ENCODE peak calls at places on chromosomes 11 and 22, in five cellular contexts. O is KBM-7, T is GM12892, U is A172, I is lung. X is an unnamed sample.

GRCh38 chr11:65454696-65455456 is 32.3 kb downstream of the NEAT1 start:
- DNase-seq in O (peak), T (peak), I (peak), U (peak), X (no peak)

GRCh38 chr22:21569459-21570161 is 2.1 kb downstream of the UBE2L3 start:
- DNase-seq in O (peak), U (no peak), I (no peak), T (no peak), X (peak)

GRCh38 chr11:97972731-97973130 is 1048.0 kb upstream of the CNTN5 start:
- DNase-seq in I (no peak), U (no peak), O (no peak), T (no peak), X (no peak)

GRCh38 chr11:69646493-69647201 is 5.7 kb downstream of the CCND1 start:
- DNase-seq in O (no peak), T (no peak), I (no peak), U (no peak), X (no peak)

GRCh38 chr22:29149841-29150555 is 55.7 kb upstream of the EMID1 start:
- DNase-seq in U (no peak), I (no peak), T (no peak), O (no peak), X (no peak)

GRCh38 chr11:3825473-3826154 is 15.1 kb downstream of the RHOG start:
- DNase-seq in U (no peak), O (no peak), I (no peak), T (no peak), X (no peak)

GRCh38 chr11:118537409-118537980 is 6.5 kb downstream of the TMEM25 start:
- DNase-seq in O (no peak), T (no peak), I (no peak), U (no peak), X (no peak)

GRCh38 chr11:118194835-118195627 is 18.6 kb upstream of the SCN2B start:
- DNase-seq in I (peak), T (no peak), O (no peak), U (peak), X (no peak)

GRCh38 chr11:114348200-114349191 is 51.8 kb downstream of the C11orf71 start:
- DNase-seq in T (no peak), O (peak), I (peak), U (peak), X (peak)

GRCh38 chr22:27836181-27836580 is 34.6 kb upstream of the MN1 start:
- DNase-seq in O (no peak), I (no peak), T (no peak), U (no peak), X (no peak)

GRCh38 chr22:25700996-25701815 is 40.8 kb upstream of the MYO18B start:
- DNase-seq in I (no peak), O (no peak), T (no peak), U (no peak), X (no peak)

GRCh38 chr11:57920971-57921370 is 102.7 kb upstream of the OR9Q1 start:
- DNase-seq in T (no peak), I (no peak), O (no peak), U (no peak), X (no peak)

GRCh38 chr22:46087816-46088277 is 62.5 kb upstream of the PPARA start:
- DNase-seq in T (no peak), O (peak), U (no peak), I (peak), X (no peak)

GRCh38 chr11:59206635-59207034 is 6.1 kb downstream of the MPEG1 start:
- DNase-seq in I (no peak), O (peak), U (peak), T (no peak), X (no peak)

X was measured in GF-D8.